ENCODE peak calls at places on chromosomes 1 and 21, in ten cellular contexts. U is BJ; G is heart left ventricle; N is CD8-positive, alpha-beta T cell; A is fibroblast of pulmonary artery; E is progenitor cell of endocrine pancreas; L is left cardiac atrium; Z is NCI-H1417; C is fibroblast of lung; T is NCI-H345. X is an unnamed sample.

GRCh38 chr1:29829448-29830344 is 593.4 kb downstream of the PTPRU start:
- DNase-seq in U (no peak), G (no peak), N (no peak), A (no peak), E (no peak), L (no peak), Z (no peak), C (no peak), T (no peak), X (no peak)

GRCh38 chr1:3251810-3252429 is 182.9 kb downstream of the PRDM16 start:
- DNase-seq in U (no peak), G (no peak), N (no peak), A (no peak), E (no peak), L (no peak), Z (no peak), C (no peak), T (no peak), X (no peak)

GRCh38 chr1:56056438-56057312 is 522.7 kb downstream of the PLPP3 start:
- DNase-seq in U (no peak), G (no peak), N (no peak), A (peak), E (no peak), L (no peak), Z (no peak), C (peak), T (no peak), X (no peak)

GRCh38 chr1:235720544-235720943 is 71.0 kb upstream of the GNG4 start:
- DNase-seq in U (no peak), G (no peak), N (no peak), A (no peak), E (no peak), L (no peak), Z (no peak), C (no peak), T (no peak), X (no peak)

GRCh38 chr1:173122344-173122880 is 71.7 kb upstream of the TNFSF18 start:
- DNase-seq in U (no peak), G (no peak), N (no peak), A (peak), E (no peak), L (no peak), Z (no peak), C (peak), T (no peak), X (no peak)

GRCh38 chr1:43354471-43354870 is 4.3 kb upstream of the CDC20 start:
- DNase-seq in U (no peak), G (no peak), N (no peak), A (no peak), E (no peak), L (no peak), Z (no peak), C (no peak), T (no peak), X (no peak)

GRCh38 chr1:2102753-2103152 is 52.5 kb downstream of the PRKCZ start:
- DNase-seq in U (no peak), G (no peak), N (no peak), A (no peak), E (no peak), L (peak), Z (no peak), C (no peak), T (no peak), X (no peak)

GRCh38 chr1:152640351-152640750 is 17.4 kb upstream of the LCE3A start:
- DNase-seq in U (no peak), G (no peak), N (no peak), A (no peak), E (no peak), L (no peak), Z (no peak), C (no peak), T (no peak), X (no peak)

GRCh38 chr1:98056781-98057180 is 135.9 kb upstream of the DPYD start:
- DNase-seq in U (no peak), G (no peak), N (no peak), A (no peak), E (no peak), L (no peak), Z (no peak), C (no peak), T (no peak), X (no peak)

GRCh38 chr1:30147188-30147587 is 576.2 kb downstream of the MATN1 start:
- DNase-seq in U (no peak), G (peak), N (no peak), A (no peak), E (no peak), L (no peak), Z (no peak), C (no peak), T (no peak), X (no peak)

GRCh38 chr1:3067671-3068399 is 1.2 kb upstream of the PRDM16 start:
- DNase-seq in U (no peak), G (peak), N (no peak), A (no peak), E (no peak), L (peak), Z (no peak), C (no peak), T (no peak), X (no peak)

GRCh38 chr1:151401125-151401788 is 1.9 kb downstream of the PSMB4 start:
- DNase-seq in U (no peak), G (no peak), N (no peak), A (peak), E (no peak), L (no peak), Z (no peak), C (no peak), T (no peak), X (no peak)

GRCh38 chr1:172172267-172172880 is 248.1 kb upstream of the C1orf105 start:
- DNase-seq in U (no peak), G (no peak), N (no peak), A (no peak), E (no peak), L (no peak), Z (no peak), C (peak), T (no peak), X (no peak)

GRCh38 chr1:198399452-198399851 is 141.0 kb downstream of the ATP6V1G3 start:
- DNase-seq in U (no peak), G (no peak), N (no peak), A (no peak), E (no peak), L (no peak), Z (no peak), C (no peak), T (no peak), X (no peak)

GRCh38 chr1:36693116-36693515 is 210.4 kb upstream of the CSF3R start:
- DNase-seq in U (no peak), G (no peak), N (no peak), A (no peak), E (no peak), L (no peak), Z (no peak), C (no peak), T (no peak), X (no peak)

GRCh38 chr1:42334240-42335049 is 590 bp downstream of the FOXJ3 start:
- DNase-seq in U (no peak), G (peak), N (no peak), A (peak), E (no peak), L (peak), Z (peak), C (peak), T (peak), X (peak)

GRCh38 chr1:21355956-21356355 is 65.7 kb upstream of the ECE1 start:
- DNase-seq in U (no peak), G (no peak), N (no peak), A (no peak), E (no peak), L (no peak), Z (no peak), C (no peak), T (no peak), X (no peak)

GRCh38 chr21:38668501-38668900 is 137.2 kb upstream of the ETS2 start:
- DNase-seq in U (no peak), G (no peak), N (no peak), A (no peak), E (no peak), L (no peak), Z (no peak), C (no peak), T (no peak), X (no peak)

X was measured in DMS79 treated with DMSO at 0.1 percent for 48 hours.